ENCODE peak calls at places on chromosomes 12 and 14, in ten cellular contexts. R, Y, J, Z, V, I, B, S, N and T are unnamed samples.

GRCh38 chr12:132582582-132583279 is 27.7 kb downstream of the LRCOL1 start:
- DNase-seq in R (no peak), Y (no peak), J (no peak), Z (no peak), V (no peak), I (no peak), B (no peak), S (no peak), N (no peak), T (no peak)

GRCh38 chr14:97887690-97888089 is 1090.5 kb downstream of the VRK1 start:
- DNase-seq in R (no peak), Y (no peak), J (no peak), Z (no peak), V (peak; percentile 22), I (no peak), B (no peak), S (no peak), N (no peak), T (no peak)

GRCh38 chr12:11812558-11813421 is 163.3 kb downstream of the ETV6 start:
- DNase-seq in R (no peak), Y (peak; percentile 56), J (peak; percentile 45), Z (no peak), V (peak; percentile 22), I (no peak), B (no peak), S (no peak), N (no peak), T (peak; percentile 66)

GRCh38 chr14:105851716-105852377 is 325.5 kb downstream of the TMEM121 start:
- DNase-seq in R (no peak), Y (no peak), J (no peak), Z (no peak), V (no peak), I (peak; percentile 7), B (no peak), S (no peak), N (no peak), T (no peak)

GRCh38 chr12:52681551-52682380 is 1.6 kb upstream of the KRT1 start:
- DNase-seq in R (peak; percentile 39), Y (no peak), J (no peak), Z (no peak), V (no peak), I (peak; percentile 17), B (no peak), S (no peak), N (no peak), T (no peak)

GRCh38 chr14:106845286-106846087 is 1319.1 kb downstream of the TMEM121 start:
- DNase-seq in R (peak; percentile 22), Y (no peak), J (no peak), Z (peak; percentile 26), V (no peak), I (peak; percentile 38), B (no peak), S (no peak), N (no peak), T (no peak)

GRCh38 chr14:77409131-77409533 is 14.2 kb downstream of the NOXRED1 start:
- DNase-seq in R (no peak), Y (no peak), J (peak; percentile 20), Z (no peak), V (peak; percentile 37), I (no peak), B (no peak), S (no peak), N (no peak), T (no peak)

GRCh38 chr12:107241421-107241820 is 148.1 kb upstream of the CRY1 start:
- DNase-seq in R (no peak), Y (no peak), J (no peak), Z (no peak), V (no peak), I (no peak), B (no peak), S (no peak), N (no peak), T (peak; percentile 51)

GRCh38 chr14:51743588-51744000 is 91.9 kb downstream of the FRMD6 start:
- DNase-seq in R (no peak), Y (no peak), J (no peak), Z (no peak), V (no peak), I (no peak), B (no peak), S (no peak), N (no peak), T (no peak)

GRCh38 chr12:111767362-111768158 is 827 bp downstream of the ALDH2 start:
- DNase-seq in R (no peak), Y (no peak), J (peak; percentile 47), Z (peak; percentile 39), V (peak; percentile 66), I (no peak), B (no peak), S (no peak), N (no peak), T (no peak)

GRCh38 chr12:96431067-96431466 is 30.8 kb upstream of the CDK17 start:
- DNase-seq in R (no peak), Y (no peak), J (no peak), Z (no peak), V (no peak), I (no peak), B (no peak), S (no peak), N (no peak), T (no peak)

GRCh38 chr12:128458301-128458974 is 191.5 kb downstream of the TMEM132C start:
- DNase-seq in R (no peak), Y (no peak), J (no peak), Z (no peak), V (no peak), I (no peak), B (no peak), S (no peak), N (no peak), T (no peak)

GRCh38 chr12:31773223-31773750 is 44.5 kb upstream of the AMN1 start:
- DNase-seq in R (no peak), Y (no peak), J (no peak), Z (peak; percentile 87), V (no peak), I (no peak), B (no peak), S (no peak), N (no peak), T (no peak)

GRCh38 chr14:42779024-42779423 is 1172.3 kb downstream of the LRFN5 start:
- DNase-seq in R (no peak), Y (no peak), J (no peak), Z (no peak), V (peak; percentile 9), I (no peak), B (no peak), S (no peak), N (no peak), T (no peak)

GRCh38 chr12:3752741-3753486 is at the start of gene CRACR2A:
- DNase-seq in R (peak; percentile 74), Y (peak; percentile 9), J (peak; percentile 87), Z (no peak), V (peak; percentile 37), I (peak; percentile 71), B (no peak), S (peak; percentile 65), N (peak; percentile 41), T (peak; percentile 0)

GRCh38 chr12:132717531-132718387 is 7.1 kb downstream of the PGAM5 start:
- DNase-seq in R (no peak), Y (no peak), J (no peak), Z (no peak), V (no peak), I (no peak), B (no peak), S (no peak), N (no peak), T (no peak)

GRCh38 chr12:6313326-6313940 is 3.0 kb downstream of the PLEKHG6 start:
- DNase-seq in R (no peak), Y (no peak), J (no peak), Z (no peak), V (peak; percentile 66), I (no peak), B (no peak), S (no peak), N (no peak), T (no peak)

GRCh38 chr14:34682787-34683321 is 31.5 kb downstream of the CFL2 start:
- DNase-seq in R (no peak), Y (no peak), J (no peak), Z (no peak), V (no peak), I (no peak), B (no peak), S (no peak), N (no peak), T (no peak)

GRCh38 chr14:91108941-91109611 is 4.8 kb upstream of the DGLUCY start:
- DNase-seq in R (no peak), Y (no peak), J (no peak), Z (no peak), V (peak; percentile 17), I (no peak), B (peak; percentile 36), S (no peak), N (peak; percentile 94), T (no peak)

GRCh38 chr12:132921685-132922084 is 34.3 kb upstream of the CHFR start:
- DNase-seq in R (no peak), Y (no peak), J (peak; percentile 36), Z (no peak), V (no peak), I (no peak), B (no peak), S (no peak), N (no peak), T (no peak)

GRCh38 chr14:24975393-24975792 is 74.6 kb downstream of the STXBP6 start:
- DNase-seq in R (no peak), Y (no peak), J (no peak), Z (no peak), V (no peak), I (no peak), B (no peak), S (no peak), N (no peak), T (no peak)

GRCh38 chr14:23481362-23481970 is 12.0 kb downstream of the NGDN start:
- DNase-seq in R (no peak), Y (no peak), J (no peak), Z (no peak), V (peak; percentile 35), I (no peak), B (no peak), S (no peak), N (no peak), T (no peak)

GRCh38 chr12:110600254-110600653 is 13.7 kb upstream of the TCTN1 start:
- DNase-seq in R (no peak), Y (peak; percentile 58), J (no peak), Z (no peak), V (peak; percentile 70), I (no peak), B (peak; percentile 42), S (no peak), N (no peak), T (peak; percentile 56)

GRCh38 chr14:101227611-101228594 is 324.4 kb upstream of the RTL1 start:
- DNase-seq in R (no peak), Y (no peak), J (no peak), Z (no peak), V (no peak), I (no peak), B (no peak), S (no peak), N (no peak), T (no peak)

GRCh38 chr14:81991998-81992397 is 458.3 kb upstream of the SEL1L start:
- DNase-seq in R (no peak), Y (no peak), J (no peak), Z (no peak), V (peak; percentile 8), I (no peak), B (no peak), S (no peak), N (no peak), T (no peak)

GRCh38 chr12:119222222-119222951 is 43.7 kb downstream of the HSPB8 start:
- DNase-seq in R (no peak), Y (no peak), J (no peak), Z (no peak), V (no peak), I (no peak), B (no peak), S (no peak), N (no peak), T (no peak)